ENCODE peak calls at places on chromosome 6, in ten cellular contexts. Q is sigmoid colon; R is PC-9; J is gastrocnemius medialis; H is thoracic aorta; L is cardiac muscle cell; Y is CD8-positive, alpha-beta memory T cell; A is esophagus squamous epithelium; D is GM23338; O is hepatocyte. C is an unnamed sample.

GRCh38 chr6:36352477-36353157 is 15.9 kb upstream of the BNIP5 start:
- DNase-seq in Q (no peak), R (no peak), J (no peak), H (no peak), L (no peak), Y (no peak), A (no peak), D (no peak), O (no peak), C (no peak)

GRCh38 chr6:140441256-140441655 is 1066.8 kb upstream of the CITED2 start:
- DNase-seq in Q (peak; percentile 66), R (peak; percentile 19), J (peak; percentile 26), H (no peak), L (peak; percentile 71), Y (no peak), A (no peak), D (peak; percentile 69), O (peak; percentile 76), C (no peak)

GRCh38 chr6:73942581-73942980 is 246.6 kb downstream of the CD109 start:
- DNase-seq in Q (no peak), R (no peak), J (no peak), H (no peak), L (no peak), Y (no peak), A (no peak), D (peak; percentile 76), O (no peak), C (no peak)

GRCh38 chr6:73728548-73729205 is 32.7 kb downstream of the CD109 start:
- DNase-seq in Q (no peak), R (no peak), J (no peak), H (no peak), L (no peak), Y (no peak), A (no peak), D (no peak), O (no peak), C (no peak)

GRCh38 chr6:82691997-82692396 is 328.4 kb downstream of the TPBG start:
- DNase-seq in Q (no peak), R (no peak), J (no peak), H (no peak), L (no peak), Y (no peak), A (no peak), D (no peak), O (no peak), C (no peak)

GRCh38 chr6:135209803-135210202 is 28.7 kb downstream of the MYB start:
- DNase-seq in Q (no peak), R (no peak), J (no peak), H (no peak), L (no peak), Y (no peak), A (no peak), D (peak; percentile 10), O (no peak), C (no peak)

GRCh38 chr6:121351911-121352310 is 17.6 kb upstream of the TBC1D32 start:
- DNase-seq in Q (no peak), R (no peak), J (no peak), H (no peak), L (no peak), Y (no peak), A (no peak), D (no peak), O (no peak), C (no peak)

GRCh38 chr6:151313060-151313459 is 73.3 kb downstream of the AKAP12 start:
- DNase-seq in Q (no peak), R (no peak), J (no peak), H (no peak), L (peak; percentile 36), Y (no peak), A (no peak), D (peak; percentile 85), O (peak; percentile 65), C (no peak)

GRCh38 chr6:131769385-131770141 is 38.3 kb upstream of the ENPP1 start:
- DNase-seq in Q (no peak), R (no peak), J (no peak), H (no peak), L (no peak), Y (no peak), A (no peak), D (no peak), O (no peak), C (no peak)

GRCh38 chr6:87788141-87788540 is 86.1 kb upstream of the AKIRIN2 start:
- DNase-seq in Q (no peak), R (no peak), J (no peak), H (no peak), L (no peak), Y (no peak), A (no peak), D (no peak), O (no peak), C (no peak)

GRCh38 chr6:145756170-145756662 is 20.9 kb upstream of the EPM2A start:
- DNase-seq in Q (no peak), R (peak; percentile 61), J (no peak), H (no peak), L (peak; percentile 99), Y (no peak), A (no peak), D (no peak), O (peak; percentile 58), C (no peak)

GRCh38 chr6:81793811-81794210 is 41.3 kb upstream of the TENT5A start:
- DNase-seq in Q (no peak), R (no peak), J (no peak), H (no peak), L (peak; percentile 52), Y (no peak), A (no peak), D (no peak), O (no peak), C (no peak)

GRCh38 chr6:158697798-158698197 is 47.9 kb downstream of the SYTL3 start:
- DNase-seq in Q (no peak), R (no peak), J (no peak), H (no peak), L (no peak), Y (no peak), A (no peak), D (no peak), O (no peak), C (no peak)

GRCh38 chr6:36075656-36076055 is 48.0 kb downstream of the MAPK14 start:
- DNase-seq in Q (no peak), R (no peak), J (no peak), H (no peak), L (no peak), Y (no peak), A (no peak), D (peak; percentile 53), O (peak; percentile 49), C (no peak)

GRCh38 chr6:17381429-17382147 is 11.8 kb upstream of the CAP2 start:
- DNase-seq in Q (no peak), R (no peak), J (peak; percentile 56), H (no peak), L (peak; percentile 85), Y (no peak), A (no peak), D (no peak), O (no peak), C (no peak)

GRCh38 chr6:19368511-19368910 is 468.7 kb upstream of the ID4 start:
- DNase-seq in Q (no peak), R (peak; percentile 2), J (no peak), H (no peak), L (peak; percentile 47), Y (no peak), A (no peak), D (no peak), O (no peak), C (no peak)

DNA sequence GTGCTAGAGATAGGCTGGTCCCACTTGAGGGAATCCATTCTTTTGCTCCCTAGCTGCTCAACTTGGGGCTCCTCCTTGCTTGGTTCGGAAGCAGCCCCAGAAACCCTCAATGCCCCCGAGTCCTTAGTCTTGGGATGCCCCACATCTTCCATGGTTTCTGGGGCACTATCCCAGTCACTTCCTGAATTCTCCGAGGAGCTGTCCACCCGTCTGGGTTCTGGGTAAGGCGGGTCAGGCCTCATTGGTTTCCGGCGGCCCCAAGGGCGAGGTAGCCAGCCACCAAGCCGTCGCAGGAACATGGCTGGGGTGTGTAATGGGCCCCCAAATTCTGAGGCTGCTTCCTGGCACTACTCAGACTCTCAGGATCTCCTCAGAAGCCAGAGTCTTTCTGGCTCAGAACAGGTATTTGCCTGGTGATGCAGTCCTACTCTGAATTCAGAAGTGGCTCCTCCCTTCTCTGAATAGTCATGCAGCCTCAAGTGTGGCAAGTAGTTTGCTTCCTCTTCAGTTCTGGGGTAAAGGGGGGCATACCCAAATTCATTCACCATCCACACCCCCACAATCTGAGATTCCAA is 842 bp downstream of the C6orf47 start:
- DNase-seq in Q (no peak), R (peak; percentile 18), J (no peak), H (no peak), L (peak; percentile 23), Y (no peak), A (no peak), D (peak; percentile 46), O (peak; percentile 46), C (peak; percentile 40)
- H3K4me1 ChIP-seq in Q (peaks cover 56% of the 10 kb centered on the region), R (peaks cover 26% of the 10 kb centered on the region), J (peaks cover 40% of the 10 kb centered on the region), H (peaks cover 25% of the 10 kb centered on the region), L (peaks cover 25% of the 10 kb centered on the region), Y (peaks cover 56% of the 10 kb centered on the region), A (peaks cover 74% of the 10 kb centered on the region), D (peaks cover 23% of the 10 kb centered on the region), O (peaks cover 34% of the 10 kb centered on the region), C (peaks cover 50% of the 10 kb centered on the region)

GRCh38 chr6:75612921-75613534 is 11.3 kb downstream of the SENP6 start:
- DNase-seq in Q (no peak), R (no peak), J (no peak), H (no peak), L (no peak), Y (no peak), A (no peak), D (no peak), O (no peak), C (no peak)
- H3K4me1 ChIP-seq in Q (peaks cover 64% of the 10 kb centered on the region), R (peaks cover 25% of the 10 kb centered on the region), J (peaks cover 63% of the 10 kb centered on the region), H (peaks cover 61% of the 10 kb centered on the region), L (peaks cover 17% of the 10 kb centered on the region), Y (peaks cover 64% of the 10 kb centered on the region), A (peaks cover 89% of the 10 kb centered on the region), D (peaks cover 39% of the 10 kb centered on the region), O (peaks cover 19% of the 10 kb centered on the region), C (peaks cover 61% of the 10 kb centered on the region)

DNA sequence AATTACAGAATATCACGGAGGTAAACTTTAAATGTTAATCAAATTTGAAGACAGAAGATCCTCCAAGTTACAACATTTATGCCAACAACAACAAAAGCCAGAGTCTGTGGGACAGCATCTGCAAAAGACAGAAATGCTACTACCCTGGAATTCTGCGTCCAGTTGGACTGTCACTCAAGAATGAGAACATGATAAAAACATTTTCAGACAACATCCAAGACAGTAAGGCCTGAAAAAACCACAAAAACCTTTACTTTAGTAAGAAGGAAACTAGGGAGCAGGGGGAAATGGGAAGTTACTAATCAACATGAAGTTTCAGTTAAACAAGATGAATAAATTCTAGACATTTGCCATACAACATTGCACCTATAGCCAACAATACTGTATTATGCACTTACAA is 77.6 kb downstream of the MLIP start:
- DNase-seq in Q (no peak), R (no peak), J (no peak), H (no peak), L (peak; percentile 12), Y (no peak), A (no peak), D (no peak), O (no peak), C (no peak)
- H3K4me1 ChIP-seq in Q (no peaks in the 10 kb centered on the region), R (no peaks in the 10 kb centered on the region), J (peaks cover 5% of the 10 kb centered on the region), H (peaks cover 4% of the 10 kb centered on the region), L (no peaks in the 10 kb centered on the region), Y (no peaks in the 10 kb centered on the region), A (peaks cover 8% of the 10 kb centered on the region), D (peaks cover 6% of the 10 kb centered on the region), O (no peaks in the 10 kb centered on the region), C (no peaks in the 10 kb centered on the region)

DNA sequence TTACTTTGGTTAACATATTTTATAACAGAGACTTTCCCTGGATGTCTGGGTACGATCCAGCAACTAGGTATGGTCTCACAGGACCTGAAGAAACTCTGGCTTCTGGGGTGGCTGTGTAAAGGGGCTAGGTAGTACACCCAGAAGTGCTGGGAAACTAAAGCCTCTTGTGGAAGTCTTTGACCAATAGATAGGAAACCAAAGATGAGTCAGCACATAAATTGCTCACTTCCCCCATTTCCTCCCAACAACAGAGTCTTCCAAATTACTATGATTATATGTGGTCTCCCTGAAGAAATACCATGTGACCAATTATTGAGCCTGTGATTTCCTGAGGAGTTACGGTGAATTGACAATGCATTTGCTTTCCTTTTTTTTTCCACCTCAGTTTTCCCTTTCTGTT is 26.8 kb upstream of the TBX18 start:
- DNase-seq in Q (no peak), R (no peak), J (no peak), H (no peak), L (peak; percentile 63), Y (no peak), A (no peak), D (no peak), O (no peak), C (no peak)
- H3K4me1 ChIP-seq in Q (no peaks in the 10 kb centered on the region), R (no peaks in the 10 kb centered on the region), J (no peaks in the 10 kb centered on the region), H (no peaks in the 10 kb centered on the region), L (no peaks in the 10 kb centered on the region), Y (no peaks in the 10 kb centered on the region), A (no peaks in the 10 kb centered on the region), D (no peaks in the 10 kb centered on the region), O (no peaks in the 10 kb centered on the region), C (no peaks in the 10 kb centered on the region)